ENCODE peak calls at places on chromosomes 11 and 22, in four cellular contexts. K is central memory CD8-positive, alpha-beta T cell; T is effector memory CD8-positive, alpha-beta T cell; S is activated CD8-positive, alpha-beta memory T cell treated with anti-CD3 and anti-CD28 coated beads, Interleukin-2, amount 10 ng/mL, durations not matched to agents 7 days and 5 days. C is an unnamed sample.

GRCh38 chr22:17493384-17493981 is 69.8 kb upstream of the SLC25A18 start:
- ATAC-seq in K (no peak), T (no peak), S (no peak), C (no peak)

GRCh38 chr11:108218912-108219783 is 3.3 kb downstream of the NPAT start:
- ATAC-seq in K (no peak), T (no peak), S (no peak), C (no peak)

GRCh38 chr22:21800552-21801303 is 65.1 kb upstream of the YPEL1 start:
- ATAC-seq in K (no peak), T (no peak), S (no peak), C (no peak)

GRCh38 chr11:118245946-118246562 is 6.1 kb downstream of the MPZL3 start:
- ATAC-seq in K (no peak), T (peak; percentile 36), S (no peak), C (peak; percentile 6)

GRCh38 chr11:114070464-114071139 is 11.1 kb downstream of the ZBTB16 start:
- ATAC-seq in K (no peak), T (no peak), S (no peak), C (no peak)

GRCh38 chr22:37741312-37741795 is 44.5 kb downstream of the TRIOBP start:
- ATAC-seq in K (no peak), T (no peak), S (no peak), C (no peak)

GRCh38 chr11:68200639-68201038 is 12.5 kb downstream of the KMT5B start:
- ATAC-seq in K (no peak), T (no peak), S (no peak), C (no peak)

GRCh38 chr11:17333799-17334586 is 17.6 kb upstream of the NCR3LG1 start:
- ATAC-seq in K (peak; percentile 98), T (peak; percentile 99), S (no peak), C (no peak)

GRCh38 chr11:67411785-67412152 is 3.7 kb upstream of the CARNS1 start:
- ATAC-seq in K (no peak), T (no peak), S (no peak), C (no peak)

GRCh38 chr11:14656536-14657457 is 13.2 kb downstream of the PDE3B start:
- ATAC-seq in K (no peak), T (no peak), S (no peak), C (peak; percentile 86)

GRCh38 chr11:36360833-36361232 is 64.7 kb downstream of the PRR5L start:
- ATAC-seq in K (peak; percentile 34), T (peak; percentile 45), S (no peak), C (no peak)

GRCh38 chr22:25383278-25383820 is 163.9 kb downstream of the CRYBB2 start:
- ATAC-seq in K (no peak), T (no peak), S (no peak), C (no peak)

GRCh38 chr11:14783788-14784187 is 108.2 kb downstream of the CYP2R1 start:
- ATAC-seq in K (peak; percentile 16), T (peak; percentile 72), S (no peak), C (peak; percentile 63)

GRCh38 chr22:35368386-35368785 is 12.5 kb upstream of the HMOX1 start:
- ATAC-seq in K (no peak), T (no peak), S (no peak), C (no peak)

GRCh38 chr11:76782526-76783293 is 446 bp upstream of the TSKU start:
- ATAC-seq in K (no peak), T (peak; percentile 72), S (peak; percentile 80), C (peak; percentile 88)

GRCh38 chr11:47241740-47242400 is 6.7 kb downstream of the ACP2 start:
- ATAC-seq in K (no peak), T (no peak), S (no peak), C (peak; percentile 65)

GRCh38 chr22:20412474-20413216 is 18.7 kb downstream of the ZNF74 start:
- ATAC-seq in K (no peak), T (no peak), S (no peak), C (no peak)

GRCh38 chr11:133978816-133979215 is 22.0 kb upstream of the IGSF9B start:
- ATAC-seq in K (no peak), T (no peak), S (no peak), C (peak; percentile 88)

GRCh38 chr11:128398517-128399152 is 188.7 kb downstream of the ETS1 start:
- ATAC-seq in K (no peak), T (no peak), S (no peak), C (peak; percentile 69)

GRCh38 chr22:48717883-48718817 is 1109.5 kb downstream of the BRD1 start:
- ATAC-seq in K (no peak), T (no peak), S (no peak), C (no peak)

GRCh38 chr11:78696177-78696576 is 121.5 kb upstream of the NARS2 start:
- ATAC-seq in K (no peak), T (no peak), S (no peak), C (no peak)

GRCh38 chr11:70421123-70421522 is 22.8 kb downstream of the CTTN start:
- ATAC-seq in K (no peak), T (no peak), S (no peak), C (no peak)

GRCh38 chr11:105937738-105938137 is 84.3 kb downstream of the MSANTD4 start:
- ATAC-seq in K (no peak), T (no peak), S (no peak), C (no peak)

C was measured in activated T-helper 17 cell treated with anti-CD3 and anti-CD28 coated beads, Interleukin-2, amount 50 U/mL, for 72 hours.